ENCODE peak calls at places on chromosomes 11 and 22, in six cellular contexts. E is astrocyte of the cerebellum, O is iris pigment epithelial cell, V is EL, F is A549, R is T-helper 2 cell. N is an unnamed sample.

GRCh38 chr11:74319139-74319538 is 7.7 kb upstream of the P4HA3 start:
- DNase-seq in O (peak; percentile 96), E (peak; percentile 51), F (no peak), V (peak; percentile 87), R (no peak), N (no peak)

GRCh38 chr11:680970-681369 is 14.1 kb downstream of the DEAF1 start:
- DNase-seq in F (no peak), E (no peak), R (no peak), O (no peak), V (no peak), N (no peak)

GRCh38 chr11:92123540-92123939 is 101.1 kb upstream of the FAT3 start:
- DNase-seq in V (peak; percentile 74), E (peak; percentile 31), O (no peak), R (no peak), F (no peak), N (no peak)

GRCh38 chr11:606245-606644 is 9.5 kb downstream of the IRF7 start:
- DNase-seq in E (no peak), O (no peak), R (no peak), F (no peak), V (no peak), N (no peak)

GRCh38 chr22:24066872-24067271 is 55.8 kb downstream of the CABIN1 start:
- DNase-seq in E (no peak), O (no peak), R (no peak), V (no peak), F (no peak), N (no peak)

GRCh38 chr11:118230088-118230487 is 5.3 kb upstream of the JAML start:
- DNase-seq in O (no peak), E (no peak), F (no peak), R (no peak), V (no peak), N (no peak)

GRCh38 chr11:65615950-65616574 is 486 bp downstream of the PCNX3 start:
- DNase-seq in R (no peak), F (peak; percentile 46), V (peak; percentile 62), O (no peak), E (no peak), N (no peak)

GRCh38 chr11:35583843-35584242 is 34.4 kb upstream of the FJX1 start:
- DNase-seq in R (no peak), E (no peak), F (no peak), O (no peak), V (no peak), N (no peak)

GRCh38 chr11:64284962-64285884 is at the start of gene GPR137:
- DNase-seq in O (peak; percentile 63), F (peak; percentile 79), V (peak; percentile 78), E (no peak), R (peak; percentile 83), N (no peak)

GRCh38 chr11:106011481-106011880 is 10.6 kb downstream of the MSANTD4 start:
- DNase-seq in O (peak; percentile 59), F (no peak), E (no peak), V (no peak), R (no peak), N (no peak)

GRCh38 chr22:43723816-43724215 is 88.3 kb downstream of the EFCAB6 start:
- DNase-seq in E (peak; percentile 8), R (no peak), F (no peak), V (no peak), O (no peak), N (no peak)

GRCh38 chr11:117194267-117194666 is 4.9 kb upstream of the TAGLN start:
- DNase-seq in F (no peak), O (no peak), R (no peak), E (no peak), V (no peak), N (no peak)

GRCh38 chr22:23012081-23012622 is 58.2 kb upstream of the GNAZ start:
- DNase-seq in R (no peak), E (no peak), V (no peak), O (no peak), F (no peak), N (no peak)

GRCh38 chr11:18235394-18235926 is 1.1 kb downstream of the SAA4 start:
- DNase-seq in R (no peak), O (no peak), E (no peak), V (no peak), F (no peak), N (no peak)

GRCh38 chr11:107713009-107713408 is 1.2 kb upstream of the SLN start:
- DNase-seq in O (no peak), V (no peak), E (no peak), R (no peak), F (no peak), N (no peak)

GRCh38 chr11:134712228-134713145 is 300.4 kb upstream of the B3GAT1 start:
- DNase-seq in V (no peak), E (no peak), O (no peak), R (no peak), F (no peak), N (no peak)

GRCh38 chr11:6390718-6391547 is 659 bp downstream of the SMPD1 start:
- DNase-seq in O (no peak), R (no peak), F (no peak), E (no peak), V (no peak), N (no peak)

GRCh38 chr22:42001127-42001526 is 2.5 kb downstream of the WBP2NL start:
- DNase-seq in F (no peak), O (peak; percentile 27), E (no peak), V (peak; percentile 29), R (no peak), N (no peak)

GRCh38 chr11:59755701-59756495 is 722 bp downstream of the STX3 start:
- DNase-seq in O (peak; percentile 79), F (peak; percentile 70), E (peak; percentile 26), R (no peak), V (peak; percentile 87), N (peak; percentile 92)

GRCh38 chr11:93196816-93197382 is 892 bp downstream of the SLC36A4 start:
- DNase-seq in E (no peak), O (peak; percentile 31), R (no peak), V (no peak), F (peak; percentile 5), N (no peak)

GRCh38 chr11:47886096-47886495 is 37.9 kb upstream of the NUP160 start:
- DNase-seq in F (no peak), R (no peak), O (peak; percentile 87), V (peak; percentile 72), E (peak; percentile 26), N (no peak)

GRCh38 chr22:31852691-31853370 is 91.5 kb upstream of the YWHAH start:
- DNase-seq in F (no peak), E (no peak), R (no peak), V (no peak), O (no peak), N (no peak)

GRCh38 chr11:119624102-119624615 is 104.8 kb downstream of the NECTIN1 start:
- DNase-seq in E (no peak), F (peak; percentile 36), R (no peak), O (no peak), V (no peak), N (no peak)

GRCh38 chr11:1291295-1292017 is 18.0 kb downstream of the TOLLIP start:
- DNase-seq in E (no peak), V (no peak), R (no peak), O (no peak), F (no peak), N (no peak)

GRCh38 chr11:57787920-57788716 is 26.5 kb downstream of the CTNND1 start:
- DNase-seq in R (no peak), E (no peak), F (no peak), O (peak; percentile 55), V (no peak), N (no peak)

GRCh38 chr22:42080287-42080686 is 787 bp downstream of the SMDT1 start:
- DNase-seq in E (no peak), R (no peak), O (peak; percentile 52), V (peak; percentile 59), F (no peak), N (peak; percentile 86)

GRCh38 chr22:41238570-41239442 is 1.9 kb downstream of the CHADL start:
- DNase-seq in R (no peak), E (no peak), O (no peak), V (no peak), F (no peak), N (no peak)

GRCh38 chr22:26740253-26740652 is 82.9 kb downstream of the MIAT start:
- DNase-seq in R (no peak), E (no peak), F (no peak), O (no peak), V (no peak), N (no peak)

GRCh38 chr22:29043906-29044575 is 17.6 kb downstream of the C22orf31 start:
- DNase-seq in F (no peak), E (no peak), O (peak; percentile 69), R (no peak), V (peak; percentile 63), N (no peak)

GRCh38 chr11:6636480-6636879 is 17.3 kb upstream of the TPP1 start:
- DNase-seq in R (no peak), V (no peak), F (no peak), O (no peak), E (no peak), N (no peak)

GRCh38 chr22:24975125-24975640 is 22.7 kb downstream of the KIAA1671 start:
- DNase-seq in O (no peak), V (no peak), R (no peak), E (no peak), F (no peak), N (no peak)

GRCh38 chr11:41497974-41498373 is 38.5 kb upstream of the LRRC4C start:
- DNase-seq in E (peak; percentile 35), R (no peak), O (no peak), V (no peak), F (no peak), N (no peak)

GRCh38 chr11:68690671-68691401 is 6.5 kb downstream of the GAL start:
- DNase-seq in F (no peak), R (no peak), O (no peak), V (no peak), E (no peak), N (no peak)

GRCh38 chr11:22733433-22733832 is 67.0 kb downstream of the GAS2 start:
- DNase-seq in E (no peak), F (no peak), R (no peak), O (no peak), V (no peak), N (no peak)

N was measured in vagina.